ENCODE peak calls at places on chromosomes 3 and 15, in four cellular contexts. W, Y, A and G are unnamed samples.

GRCh38 chr15:50150851-50151250 is 31.1 kb upstream of the SLC27A2 start:
- DNase-seq in W (no peak), Y (no peak), A (no peak), G (no peak)

GRCh38 chr3:125367403-125368230 is 7.5 kb downstream of the ZNF148 start:
- DNase-seq in W (no peak), Y (no peak), A (no peak), G (no peak)

GRCh38 chr3:183937601-183938286 is 53.1 kb upstream of the PARL start:
- DNase-seq in W (no peak), Y (no peak), A (no peak), G (no peak)

GRCh38 chr15:77019476-77020331 is 24.8 kb downstream of the PSTPIP1 start:
- DNase-seq in W (no peak), Y (no peak), A (no peak), G (no peak)

GRCh38 chr15:41857316-41857715 is 18.7 kb downstream of the PLA2G4B start:
- DNase-seq in W (no peak), Y (no peak), A (no peak), G (no peak)

GRCh38 chr15:88725305-88726220 is 77.7 kb upstream of the ACAN start:
- DNase-seq in W (no peak), Y (no peak), A (no peak), G (no peak)

GRCh38 chr3:36677331-36678007 is 86.9 kb downstream of the DCLK3 start:
- DNase-seq in W (no peak), Y (no peak), A (peak; percentile 6), G (no peak)

GRCh38 chr15:90078965-90079364 is 23.3 kb downstream of the IDH2 start:
- DNase-seq in W (no peak), Y (no peak), A (no peak), G (no peak)

GRCh38 chr3:13575459-13576061 is 26.6 kb downstream of the FBLN2 start:
- DNase-seq in W (peak; percentile 81), Y (no peak), A (no peak), G (no peak)

GRCh38 chr15:80325206-80325605 is 73.2 kb upstream of the CTXND1 start:
- DNase-seq in W (no peak), Y (no peak), A (no peak), G (no peak)

GRCh38 chr3:64627471-64628321 is 60.1 kb downstream of the ADAMTS9 start:
- DNase-seq in W (no peak), Y (no peak), A (peak; percentile 75), G (no peak)

GRCh38 chr3:52190294-52190841 is 7.6 kb upstream of the ALAS1 start:
- DNase-seq in W (no peak), Y (no peak), A (no peak), G (no peak)

GRCh38 chr15:68186671-68187397 is 18.3 kb downstream of the CALML4 start:
- DNase-seq in W (no peak), Y (no peak), A (no peak), G (no peak)

GRCh38 chr3:43766672-43767465 is 76.1 kb downstream of the ABHD5 start:
- DNase-seq in W (no peak), Y (no peak), A (no peak), G (no peak)

GRCh38 chr3:191775451-191776233 is 314.7 kb downstream of the PYDC2 start:
- DNase-seq in W (no peak), Y (no peak), A (no peak), G (no peak)

GRCh38 chr15:31372635-31373091 is 46.0 kb downstream of the KLF13 start:
- DNase-seq in W (no peak), Y (no peak), A (no peak), G (no peak)

GRCh38 chr15:31295660-31296059 is 31.0 kb upstream of the KLF13 start:
- DNase-seq in W (no peak), Y (no peak), A (no peak), G (no peak)

GRCh38 chr3:136752046-136752326 is 192 bp downstream of the STAG1 start:
- DNase-seq in W (peak; percentile 50), Y (no peak), A (no peak), G (peak; percentile 40)

GRCh38 chr3:59809750-59810444 is 760.1 kb upstream of the CFAP20DC start:
- DNase-seq in W (no peak), Y (no peak), A (no peak), G (peak; percentile 34)

GRCh38 chr15:100731259-100732156 is 129.1 kb downstream of the ASB7 start:
- DNase-seq in W (no peak), Y (no peak), A (no peak), G (no peak)

GRCh38 chr15:53808058-53808703 is 48.7 kb upstream of the WDR72 start:
- DNase-seq in W (peak; percentile 7), Y (no peak), A (peak; percentile 12), G (no peak)

GRCh38 chr3:179768080-179768479 is 115.2 kb downstream of the USP13 start:
- DNase-seq in W (peak; percentile 60), Y (no peak), A (no peak), G (peak; percentile 26)

GRCh38 chr3:53774414-53774813 is 71.8 kb downstream of the CHDH start:
- DNase-seq in W (no peak), Y (no peak), A (no peak), G (no peak)

GRCh38 chr3:19959505-19959904 is 12.6 kb downstream of the RAB5A start:
- DNase-seq in W (no peak), Y (no peak), A (no peak), G (no peak)

GRCh38 chr15:27095809-27096580 is 125.0 kb downstream of the GABRG3 start:
- DNase-seq in W (no peak), Y (no peak), A (no peak), G (no peak)

GRCh38 chr3:13883681-13884080 is 3.8 kb upstream of the WNT7A start:
- DNase-seq in W (no peak), Y (no peak), A (no peak), G (no peak)

GRCh38 chr3:30440880-30441279 is 165.5 kb upstream of the TGFBR2 start:
- DNase-seq in W (no peak), Y (no peak), A (no peak), G (no peak)

GRCh38 chr3:18099611-18100010 is 325.5 kb downstream of the SATB1 start:
- DNase-seq in W (no peak), Y (no peak), A (no peak), G (no peak)

GRCh38 chr3:128311441-128311844 is 155.2 kb downstream of the DNAJB8 start:
- DNase-seq in W (no peak), Y (no peak), A (no peak), G (no peak)

DNA sequence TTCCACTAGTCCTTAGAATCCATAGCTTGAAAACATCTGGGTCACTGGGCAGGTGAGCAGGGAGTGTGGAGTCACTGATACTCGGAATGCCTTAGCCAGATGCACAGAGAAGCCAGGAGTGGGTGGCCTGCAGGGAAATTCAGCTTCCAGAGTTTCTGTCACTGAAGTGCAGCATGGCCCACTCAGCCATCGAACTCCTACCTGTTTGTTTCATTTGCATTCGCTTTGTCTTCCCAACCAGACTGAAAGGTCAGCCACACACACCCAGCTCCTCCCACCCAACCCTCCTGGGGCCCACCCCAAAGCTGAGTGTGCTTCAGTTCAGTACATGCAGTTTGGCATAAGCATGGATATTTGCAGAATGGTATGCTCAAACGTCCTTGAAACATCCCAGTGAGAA is 124.5 kb upstream of the ATP10A start:
- DNase-seq in W (no peak), Y (no peak), A (no peak), G (no peak)
- TF ChIP-seq BHLHE40 in W (no peak), Y (no peak), A (no peak), G (no peak)

GRCh38 chr15:52710050-52710709 is 31.0 kb upstream of the ATOSA start:
- DNase-seq in W (no peak), Y (peak; percentile 8), A (no peak), G (no peak)
- TF ChIP-seq SP1 in W (no peak), Y (no peak), A (no peak), G (no peak)

DNA sequence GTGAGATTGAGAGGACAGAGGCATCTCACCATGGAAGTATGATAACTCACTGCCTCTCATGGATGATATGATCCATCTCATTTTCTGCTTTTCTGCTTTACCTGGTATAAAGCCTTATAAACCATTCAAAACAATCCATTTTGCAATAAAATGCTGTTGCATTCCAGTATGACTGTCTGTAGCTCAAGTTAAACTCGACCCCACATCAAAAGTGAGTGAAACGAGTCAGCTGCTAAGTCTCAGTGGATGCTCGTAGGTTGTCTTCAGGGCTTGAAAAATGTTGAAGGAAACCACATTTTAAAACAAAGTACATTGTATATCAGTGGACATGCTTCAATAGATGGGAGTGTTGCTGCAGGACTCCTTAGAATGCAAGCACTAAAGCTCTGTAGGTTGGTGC is 839.0 kb downstream of the TUSC7 start:
- DNase-seq in W (no peak), Y (no peak), A (no peak), G (no peak)
- TF ChIP-seq BHLHE40 in W (no peak), Y (no peak), A (no peak), G (no peak)

GRCh38 chr3:100020876-100021644 is 93.2 kb downstream of the FILIP1L start:
- DNase-seq in W (no peak), Y (no peak), A (no peak), G (no peak)

GRCh38 chr3:100022506-100022905 is 91.8 kb downstream of the FILIP1L start:
- DNase-seq in W (no peak), Y (no peak), A (no peak), G (no peak)

GRCh38 chr3:100024520-100025303 is 89.6 kb downstream of the FILIP1L start:
- DNase-seq in W (no peak), Y (no peak), A (peak; percentile 33), G (no peak)

GRCh38 chr3:100023150-100023549 is 91.2 kb downstream of the FILIP1L start:
- DNase-seq in W (no peak), Y (no peak), A (peak; percentile 93), G (no peak)

GRCh38 chr3:100023595-100023994 is 90.7 kb downstream of the FILIP1L start:
- DNase-seq in W (no peak), Y (no peak), A (no peak), G (no peak)
- TF ChIP-seq SP1 in W (no peak), Y (no peak), A (no peak), G (no peak)

GRCh38 chr3:73351423-73352071 is 273.2 kb downstream of the PDZRN3 start:
- DNase-seq in W (no peak), Y (no peak), A (no peak), G (no peak)
- TF ChIP-seq BHLHE40 in W (no peak), Y (no peak), A (no peak), G (no peak)

GRCh38 chr3:15690250-15690649 is 88.7 kb downstream of the BTD start:
- DNase-seq in W (no peak), Y (no peak), A (no peak), G (no peak)

GRCh38 chr3:15694628-15695027 is 93.1 kb downstream of the BTD start:
- DNase-seq in W (no peak), Y (no peak), A (no peak), G (no peak)

GRCh38 chr3:15693340-15693739 is 91.8 kb downstream of the BTD start:
- DNase-seq in W (no peak), Y (no peak), A (no peak), G (no peak)
- TF ChIP-seq SP1 in W (no peak), Y (no peak), A (no peak), G (no peak)

DNA sequence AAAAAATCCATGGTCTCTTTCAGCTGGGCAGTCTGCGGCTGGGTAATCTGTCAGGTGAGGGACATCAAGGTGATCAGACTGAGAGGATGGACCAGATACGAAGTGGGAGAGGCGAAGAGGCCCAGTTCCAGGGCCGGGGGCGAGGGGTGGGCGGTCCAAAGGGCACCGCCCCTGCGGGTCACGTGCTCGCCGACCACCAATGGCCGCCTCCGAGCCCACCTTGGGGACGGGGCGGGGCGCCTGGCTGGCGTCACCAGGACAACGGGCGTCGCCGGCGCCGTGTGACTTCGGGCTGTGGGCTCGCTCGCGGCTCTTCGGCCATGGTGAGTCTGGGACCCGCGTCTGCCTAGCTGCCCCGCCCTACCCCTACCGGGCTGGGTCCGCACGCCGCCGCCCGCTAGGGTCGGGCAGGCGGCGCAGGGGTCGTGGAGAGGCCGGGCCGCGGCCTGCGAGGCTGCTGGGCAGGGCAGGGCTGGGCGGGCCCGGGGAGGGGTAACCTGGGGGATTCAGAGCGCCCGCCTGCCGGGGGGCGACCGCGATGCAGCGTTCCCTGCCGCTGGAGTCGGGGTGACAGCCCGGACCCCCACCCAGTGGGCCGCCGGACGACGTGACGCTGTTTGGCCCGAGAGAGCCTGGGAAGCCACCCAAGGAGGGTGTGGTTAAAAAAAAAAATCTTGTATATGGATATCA is at the start of gene FBXL2:
- DNase-seq in W (peak; percentile 95), Y (no peak), A (peak; percentile 75), G (peak; percentile 98)
- TF ChIP-seq BHLHE40 in W (peak; percentile 61), Y (peak; percentile 73), A (no peak), G (no peak)